ENCODE peak calls at places on chromosome 20, in seven cellular contexts. X, B, U, N, L, Z and E are unnamed samples. For H3K4me1, the result is how much of the 10 kb centered on the place peaks cover.

GRCh38 chr20:64155258-64156135 is 8.8 kb upstream of the MYT1 start:
- DNase-seq in X (no peak), B (peak), U (no peak), N (no peak), L (no peak), Z (no peak), E (no peak)

GRCh38 chr20:8156603-8157079 is 24.6 kb downstream of the PLCB1 start:
- DNase-seq in X (no peak), B (no peak), U (no peak), N (peak), L (no peak), Z (peak), E (no peak)

GRCh38 chr20:45008521-45009049 is 42.3 kb downstream of the STK4 start:
- DNase-seq in X (no peak), B (no peak), U (no peak), N (no peak), L (no peak), Z (peak), E (no peak)

GRCh38 chr20:25407311-25408169 is at the start of gene GINS1:
- DNase-seq in X (peak), B (peak), U (peak), N (peak), L (peak), Z (peak), E (peak)

GRCh38 chr20:58112017-58112781 is 116.3 kb downstream of the ANKRD60 start:
- DNase-seq in X (no peak), B (no peak), U (no peak), N (peak), L (no peak), Z (peak), E (no peak)

GRCh38 chr20:48214601-48215000 is 429.3 kb upstream of the SULF2 start:
- DNase-seq in X (no peak), B (no peak), U (no peak), N (no peak), L (no peak), Z (no peak), E (no peak)

GRCh38 chr20:47885909-47886453 is 100.7 kb upstream of the SULF2 start:
- DNase-seq in X (no peak), B (no peak), U (no peak), N (no peak), L (no peak), Z (no peak), E (no peak)

GRCh38 chr20:17407550-17407949 is 123.6 kb downstream of the BFSP1 start:
- DNase-seq in X (no peak), B (no peak), U (no peak), N (no peak), L (no peak), Z (no peak), E (no peak)

GRCh38 chr20:62272200-62272599 is 30.6 kb upstream of the ADRM1 start:
- DNase-seq in X (peak), B (no peak), U (no peak), N (no peak), L (no peak), Z (no peak), E (no peak)

GRCh38 chr20:64188682-64189529 is 24.7 kb downstream of the MYT1 start:
- DNase-seq in X (peak), B (no peak), U (peak), N (peak), L (no peak), Z (peak), E (no peak)

GRCh38 chr20:54433653-54434052 is 41.7 kb upstream of the DOK5 start:
- DNase-seq in X (no peak), B (no peak), U (no peak), N (no peak), L (no peak), Z (no peak), E (no peak)

GRCh38 chr20:41889125-41889870 is 271.1 kb upstream of the CHD6 start:
- DNase-seq in X (peak), B (no peak), U (peak), N (peak), L (no peak), Z (no peak), E (no peak)

GRCh38 chr20:14335122-14335521 is 2.3 kb downstream of the FLRT3 start:
- DNase-seq in X (no peak), B (no peak), U (no peak), N (no peak), L (no peak), Z (no peak), E (no peak)

GRCh38 chr20:14331671-14332070 is 5.7 kb downstream of the FLRT3 start:
- DNase-seq in X (no peak), B (no peak), U (no peak), N (no peak), L (no peak), Z (no peak), E (no peak)

GRCh38 chr20:14334306-14334930 is 3.0 kb downstream of the FLRT3 start:
- DNase-seq in X (peak), B (no peak), U (peak), N (peak), L (no peak), Z (peak), E (no peak)

GRCh38 chr20:14332796-14333345 is 4.5 kb downstream of the FLRT3 start:
- DNase-seq in X (peak), B (no peak), U (no peak), N (no peak), L (no peak), Z (no peak), E (no peak)

GRCh38 chr20:14333734-14334133 is 3.7 kb downstream of the FLRT3 start:
- DNase-seq in X (no peak), B (no peak), U (no peak), N (no peak), L (no peak), Z (no peak), E (no peak)
- H3K4me3 ChIP-seq in X (peak), B (peak), U (peak), N (no peak), L (no peak), Z (peak), E (no peak)

GRCh38 chr20:43954704-43955243 is 40.1 kb downstream of the TOX2 start:
- DNase-seq in X (no peak), B (no peak), U (no peak), N (no peak), L (no peak), Z (no peak), E (no peak)
- H3K4me1 ChIP-seq in X (under half), B (under half), U (under half), N (under half), L (under half), Z (under half), E (under half)

GRCh38 chr20:36184816-36185776 is 30.6 kb downstream of the EPB41L1 start:
- DNase-seq in X (no peak), B (peak), U (no peak), N (no peak), L (no peak), Z (no peak), E (no peak)

GRCh38 chr20:36180323-36180722 is 25.8 kb downstream of the EPB41L1 start:
- DNase-seq in X (no peak), B (peak), U (no peak), N (no peak), L (no peak), Z (no peak), E (no peak)

GRCh38 chr20:36181934-36182603 is 27.5 kb downstream of the EPB41L1 start:
- DNase-seq in X (no peak), B (peak), U (no peak), N (no peak), L (no peak), Z (peak), E (no peak)

GRCh38 chr20:36183155-36183944 is 28.8 kb downstream of the EPB41L1 start:
- DNase-seq in X (no peak), B (peak), U (no peak), N (no peak), L (peak), Z (no peak), E (no peak)

GRCh38 chr20:36182604-36183154 is 28.1 kb downstream of the EPB41L1 start:
- DNase-seq in X (no peak), B (peak), U (no peak), N (no peak), L (peak), Z (no peak), E (no peak)
- TF ChIP-seq CTCF in X (no peak), B (no peak), U (no peak), N (no peak), L (no peak), Z (no peak), E (no peak)

GRCh38 chr20:347317-347639 is 367 bp downstream of the NRSN2 start:
- DNase-seq in X (peak), B (no peak), U (no peak), N (no peak), L (no peak), Z (no peak), E (no peak)
- H3K4me3 ChIP-seq in X (peak), B (peak), U (peak), N (peak), L (peak), Z (peak), E (peak)

GRCh38 chr20:19921349-19921793 is 95.8 kb upstream of the NAA20 start:
- DNase-seq in X (no peak), B (no peak), U (no peak), N (no peak), L (no peak), Z (peak), E (no peak)
- H3K4me1 ChIP-seq in X (under half), B (under half), U (under half), N (under half), L (under half), Z (under half), E (under half)

GRCh38 chr20:46057856-46058655 is 29.0 kb downstream of the SLC12A5 start:
- DNase-seq in X (peak), B (no peak), U (no peak), N (no peak), L (peak), Z (peak), E (peak)
- TF ChIP-seq CTCF in X (peak), B (no peak), U (peak), N (no peak), L (no peak), Z (peak), E (peak)

DNA sequence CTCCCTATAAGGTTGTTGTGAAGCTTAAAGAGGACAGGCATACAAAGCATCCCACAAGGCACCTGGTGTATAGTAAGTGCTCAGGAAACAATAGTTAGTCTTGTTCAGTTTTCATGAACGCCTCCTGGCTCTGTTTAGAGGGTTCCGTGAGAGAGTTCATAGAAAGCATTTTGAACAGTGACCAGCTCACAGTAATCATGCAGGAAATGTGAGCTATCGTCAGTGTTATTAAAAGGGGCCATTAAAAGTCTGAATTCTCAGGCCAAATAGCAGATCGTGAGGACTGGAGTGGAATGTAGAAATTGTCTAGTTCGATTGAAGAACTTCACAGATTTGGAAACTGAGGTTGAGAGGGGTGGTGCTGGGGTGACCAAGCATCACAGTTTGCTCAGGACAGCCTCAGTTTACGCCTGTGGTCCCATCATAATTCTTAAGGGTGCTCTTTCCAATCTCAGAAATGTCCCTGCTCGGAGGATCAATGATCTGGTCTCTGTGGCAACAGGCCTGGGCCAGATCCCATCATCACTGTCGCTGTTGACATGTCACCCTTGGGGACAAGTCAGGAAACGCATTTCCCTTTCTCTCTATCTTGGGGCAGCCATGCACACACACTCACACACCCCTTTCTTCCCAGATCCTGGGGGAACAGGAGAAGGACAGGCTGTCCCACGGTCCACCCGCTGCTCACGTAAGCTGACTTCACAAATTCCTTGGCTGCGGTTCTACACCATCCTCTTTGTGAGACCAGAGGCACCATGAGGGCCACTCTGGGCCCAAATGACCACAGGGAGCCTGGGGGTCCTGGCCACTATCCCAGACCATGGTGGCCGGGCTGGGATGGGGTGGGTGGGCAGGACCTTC is 7.2 kb downstream of the TGM2 start:
- DNase-seq in X (no peak), B (peak), U (no peak), N (no peak), L (no peak), Z (peak), E (no peak)
- H3K4me3 ChIP-seq in X (no peak), B (no peak), U (no peak), N (no peak), L (no peak), Z (no peak), E (no peak)

DNA sequence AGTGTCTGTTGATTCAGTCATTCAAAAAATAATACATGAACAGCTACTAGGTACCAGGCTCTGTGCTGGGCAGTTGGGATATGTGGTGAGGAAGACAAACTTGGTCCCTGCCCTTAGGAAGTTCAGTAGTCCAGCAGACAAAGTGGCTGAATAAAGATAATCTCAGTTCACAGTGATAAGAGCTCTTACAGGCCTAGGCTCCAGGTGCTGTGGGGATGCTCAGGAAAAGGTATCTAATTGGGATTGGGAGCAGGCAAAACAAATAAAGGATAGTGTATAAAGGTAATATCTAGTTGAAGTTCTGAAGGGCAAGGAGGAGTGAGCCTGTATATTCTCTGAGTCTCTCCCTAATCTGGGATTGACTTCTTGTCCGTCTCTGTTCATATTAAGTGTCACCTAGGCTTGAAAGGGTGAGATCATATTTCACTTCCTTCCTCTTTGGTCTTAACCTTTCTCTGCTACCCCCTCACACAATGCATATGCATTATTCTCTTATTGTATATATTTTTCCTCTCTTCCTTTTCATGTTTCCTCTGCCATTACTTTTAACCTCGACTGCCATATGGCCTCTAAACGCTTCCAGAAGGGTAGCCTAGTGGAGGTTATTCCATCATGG is 13.5 kb downstream of the PTPN1 start:
- DNase-seq in X (no peak), B (no peak), U (no peak), N (no peak), L (no peak), Z (no peak), E (no peak)
- H3K4me1 ChIP-seq in X (under half), B (under half), U (under half), N (under half), L (half or more), Z (under half), E (under half)

DNA sequence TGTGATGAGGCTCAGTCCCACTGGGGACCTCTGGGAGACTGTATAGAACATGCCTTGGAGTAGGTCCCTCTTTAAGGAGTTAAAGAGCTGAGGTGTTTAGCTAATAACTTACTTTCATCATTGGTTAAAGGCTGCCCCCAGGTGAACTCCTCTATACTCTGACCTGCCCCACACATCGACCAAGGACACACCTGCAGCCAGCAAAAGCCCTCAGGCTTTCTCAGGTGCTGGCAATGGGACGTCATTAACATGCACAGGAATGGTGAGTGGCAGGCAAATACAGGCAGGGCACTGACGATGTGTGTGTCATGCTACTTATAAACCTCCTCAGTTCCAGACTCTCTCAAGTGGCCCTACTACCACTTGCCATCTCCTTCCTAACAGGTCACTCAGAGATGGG is 366.4 kb downstream of the KIF16B start:
- DNase-seq in X (no peak), B (no peak), U (no peak), N (no peak), L (no peak), Z (no peak), E (no peak)
- TF ChIP-seq CTCF in X (no peak), B (no peak), U (no peak), N (no peak), L (no peak), Z (no peak), E (no peak)

GRCh38 chr20:37288091-37288490 is 1.4 kb upstream of the MANBAL start:
- DNase-seq in X (no peak), B (no peak), U (no peak), N (no peak), L (no peak), Z (no peak), E (no peak)
- H3K4me3 ChIP-seq in X (no peak), B (no peak), U (no peak), N (no peak), L (no peak), Z (no peak), E (no peak)